ENCODE peak calls at places on chromosomes 4 and X, in ten cellular contexts. K is hepatocyte, Y is ovary, G is fibroblast of lung, B is right cardiac atrium, E is lung, S is PC-3, C is coronary artery, R is foreskin fibroblast, F is cardiac fibroblast. M is an unnamed sample.

GRCh38 chr4:13872145-13872544 is 244.6 kb upstream of the BOD1L1 start:
- DNase-seq in K (peak), Y (no peak), G (peak), B (no peak), E (no peak), S (no peak), C (no peak), R (peak), F (no peak), M (no peak)

GRCh38 chrX:115058276-115058675 is 40.9 kb upstream of the IL13RA2 start:
- DNase-seq in K (peak), Y (no peak), G (peak), B (no peak), E (no peak), S (peak), C (no peak), R (peak), F (peak), M (no peak)

GRCh38 chr4:132001542-132001941 is 1147.6 kb upstream of the PCDH10 start:
- DNase-seq in K (no peak), Y (no peak), G (peak), B (no peak), E (no peak), S (peak), C (no peak), R (peak), F (peak), M (no peak)

GRCh38 chr4:168421055-168421454 is 59.2 kb downstream of the DDX60L start:
- DNase-seq in K (no peak), Y (no peak), G (no peak), B (no peak), E (no peak), S (no peak), C (no peak), R (no peak), F (no peak), M (no peak)

GRCh38 chr4:10212400-10212799 is 95.8 kb upstream of the WDR1 start:
- DNase-seq in K (no peak), Y (no peak), G (no peak), B (no peak), E (no peak), S (no peak), C (no peak), R (no peak), F (no peak), M (no peak)

GRCh38 chr4:41432219-41432618 is 105.7 kb upstream of the LIMCH1 start:
- DNase-seq in K (no peak), Y (no peak), G (no peak), B (no peak), E (no peak), S (no peak), C (no peak), R (no peak), F (no peak), M (no peak)

GRCh38 chr4:142098900-142099299 is 462.5 kb downstream of the IL15 start:
- DNase-seq in K (no peak), Y (no peak), G (peak), B (no peak), E (no peak), S (peak), C (no peak), R (no peak), F (no peak), M (no peak)

GRCh38 chr4:131052646-131053045 is 1956.7 kb downstream of the C4orf33 start:
- DNase-seq in K (peak), Y (no peak), G (peak), B (no peak), E (no peak), S (no peak), C (no peak), R (no peak), F (no peak), M (no peak)

GRCh38 chr4:52996261-52997131 is 134.4 kb downstream of the RASL11B start:
- DNase-seq in K (peak), Y (peak), G (peak), B (peak), E (no peak), S (no peak), C (peak), R (peak), F (peak), M (peak)

GRCh38 chr4:169315530-169316306 is 45.0 kb upstream of the SH3RF1 start:
- DNase-seq in K (peak), Y (no peak), G (peak), B (no peak), E (no peak), S (peak), C (no peak), R (peak), F (peak), M (no peak)

GRCh38 chr4:110475881-110476818 is at the start of gene ENPEP:
- DNase-seq in K (peak), Y (no peak), G (peak), B (peak), E (no peak), S (no peak), C (peak), R (peak), F (peak), M (peak)

GRCh38 chr4:139901516-139902327 is 236.1 kb downstream of the MGST2 start:
- DNase-seq in K (no peak), Y (no peak), G (peak), B (no peak), E (no peak), S (peak), C (no peak), R (peak), F (no peak), M (no peak)

GRCh38 chrX:9379697-9380551 is 84.9 kb upstream of the TBL1X start:
- DNase-seq in K (peak), Y (no peak), G (peak), B (no peak), E (no peak), S (peak), C (no peak), R (peak), F (no peak), M (no peak)

GRCh38 chr4:56752985-56753384 is 68.5 kb downstream of the SPINK2 start:
- DNase-seq in K (peak), Y (no peak), G (no peak), B (no peak), E (no peak), S (peak), C (no peak), R (no peak), F (no peak), M (no peak)

GRCh38 chrX:128518508-128518907 is 466.3 kb upstream of the ACTRT1 start:
- DNase-seq in K (peak), Y (no peak), G (no peak), B (no peak), E (no peak), S (peak), C (no peak), R (no peak), F (no peak), M (no peak)

DNA sequence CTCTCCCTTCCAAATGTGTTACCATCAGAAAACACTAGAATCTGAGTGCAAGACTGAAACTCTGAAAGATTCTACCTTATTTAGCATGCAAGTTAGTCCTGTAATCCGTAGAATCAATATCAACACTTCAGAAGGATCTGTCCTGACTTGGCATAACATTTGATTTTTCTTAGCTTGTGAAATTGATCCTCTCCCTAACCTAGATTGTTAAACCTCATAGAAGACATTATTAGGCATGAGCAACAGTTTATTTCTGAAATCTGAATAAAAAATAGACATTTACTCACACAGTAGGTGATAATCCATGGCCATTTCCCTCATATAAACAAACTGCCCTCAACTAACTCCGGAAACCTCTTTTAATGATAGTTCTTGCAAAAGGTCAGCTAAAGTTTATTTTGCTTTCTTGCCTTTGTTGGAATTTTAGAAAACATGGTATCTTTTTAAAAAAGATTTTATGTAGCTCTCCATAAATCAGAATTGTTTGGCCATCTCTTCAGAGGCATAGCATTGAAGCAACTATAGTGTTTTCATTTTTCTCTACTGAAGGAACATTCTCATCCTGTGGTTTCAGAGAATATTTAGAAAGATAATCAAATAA is 38.6 kb upstream of the PDLIM5 start:
- DNase-seq in K (no peak), Y (no peak), G (peak), B (no peak), E (no peak), S (no peak), C (no peak), R (no peak), F (no peak), M (no peak)
- H3K4me3 ChIP-seq in K (no peak), Y (no peak), G (no peak), B (no peak), E (no peak), S (peak), C (peak), R (no peak), F (no peak), M (peak)

DNA sequence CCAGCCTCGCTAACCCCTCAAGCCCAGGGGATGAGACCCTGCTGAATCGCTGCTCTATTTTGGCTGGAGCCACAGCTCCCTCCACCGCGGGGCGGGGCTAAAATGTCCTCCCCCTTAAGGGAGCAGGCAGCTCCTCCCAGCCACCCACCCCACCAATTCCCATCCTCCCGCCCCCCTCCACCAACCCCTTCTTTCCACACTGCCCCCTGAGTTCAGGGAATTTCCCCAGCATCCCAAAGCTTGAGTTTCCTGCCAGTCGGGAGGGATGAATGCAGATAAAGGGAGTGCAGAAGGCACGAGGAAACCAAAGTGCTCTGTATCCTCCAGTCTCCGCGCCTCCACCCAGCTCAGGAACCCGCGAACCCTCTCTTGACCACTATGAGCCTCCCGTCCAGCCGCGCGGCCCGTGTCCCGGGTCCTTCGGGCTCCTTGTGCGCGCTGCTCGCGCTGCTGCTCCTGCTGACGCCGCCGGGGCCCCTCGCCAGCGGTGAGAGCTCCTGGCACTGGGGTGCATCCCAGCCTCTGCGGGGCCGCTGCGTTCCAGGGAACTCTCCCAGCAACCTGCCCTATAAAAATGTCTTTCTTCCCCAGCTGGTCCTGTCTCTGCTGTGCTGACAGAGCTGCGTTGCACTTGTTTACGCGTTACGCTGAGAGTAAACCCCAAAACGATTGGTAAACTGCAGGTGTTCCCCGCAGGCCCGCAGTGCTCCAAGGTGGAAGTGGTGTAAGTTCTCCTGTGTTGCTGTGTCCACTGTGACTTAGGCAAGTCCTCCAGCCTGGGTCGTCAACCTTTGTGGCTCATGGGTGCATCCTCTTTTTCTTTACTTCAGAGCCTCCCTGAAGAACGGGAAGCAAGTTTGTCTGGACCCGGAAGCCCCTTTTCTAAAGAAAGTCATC is at the start of gene CXCL6:
- DNase-seq in K (peak), Y (no peak), G (peak), B (peak), E (no peak), S (peak), C (no peak), R (peak), F (peak), M (peak)
- H3K4me3 ChIP-seq in K (no peak), Y (peak), G (peak), B (peak), E (no peak), S (peak), C (peak), R (peak), F (peak), M (peak)

DNA sequence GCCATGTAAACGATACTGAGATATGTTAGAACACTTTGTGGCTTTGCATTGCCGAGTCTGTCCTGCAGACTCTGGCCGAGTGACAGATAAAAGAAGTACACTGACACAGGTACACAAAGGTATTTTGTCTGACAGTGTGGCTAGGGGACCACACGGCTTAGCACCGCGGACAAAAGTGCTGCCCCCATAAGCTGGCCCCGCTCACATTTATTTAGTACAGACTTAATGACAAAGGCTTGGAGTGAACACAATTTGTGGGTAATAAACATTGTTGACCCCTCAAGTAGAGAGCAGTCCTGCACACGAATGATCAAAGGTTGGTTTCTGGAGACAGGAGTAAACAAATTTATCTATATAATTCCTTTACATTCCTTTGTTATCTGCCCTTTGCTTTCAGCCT is 976.8 kb downstream of the TRAM1L1 start:
- DNase-seq in K (peak), Y (no peak), G (no peak), B (no peak), E (no peak), S (no peak), C (no peak), R (no peak), F (no peak), M (no peak)
- H3K4me3 ChIP-seq in K (no peak), Y (no peak), G (no peak), B (no peak), E (no peak), S (no peak), C (no peak), R (no peak), F (no peak), M (no peak)

GRCh38 chrX:111447298-111447697 is 35.3 kb upstream of the DCX start:
- DNase-seq in K (peak), Y (no peak), G (peak), B (no peak), E (no peak), S (peak), C (no peak), R (no peak), F (no peak), M (no peak)

GRCh38 chrX:111445485-111445884 is 33.5 kb upstream of the DCX start:
- DNase-seq in K (peak), Y (no peak), G (peak), B (no peak), E (no peak), S (peak), C (no peak), R (peak), F (peak), M (no peak)

GRCh38 chrX:111442791-111443190 is 30.8 kb upstream of the DCX start:
- DNase-seq in K (no peak), Y (no peak), G (no peak), B (no peak), E (no peak), S (no peak), C (no peak), R (no peak), F (no peak), M (no peak)

DNA sequence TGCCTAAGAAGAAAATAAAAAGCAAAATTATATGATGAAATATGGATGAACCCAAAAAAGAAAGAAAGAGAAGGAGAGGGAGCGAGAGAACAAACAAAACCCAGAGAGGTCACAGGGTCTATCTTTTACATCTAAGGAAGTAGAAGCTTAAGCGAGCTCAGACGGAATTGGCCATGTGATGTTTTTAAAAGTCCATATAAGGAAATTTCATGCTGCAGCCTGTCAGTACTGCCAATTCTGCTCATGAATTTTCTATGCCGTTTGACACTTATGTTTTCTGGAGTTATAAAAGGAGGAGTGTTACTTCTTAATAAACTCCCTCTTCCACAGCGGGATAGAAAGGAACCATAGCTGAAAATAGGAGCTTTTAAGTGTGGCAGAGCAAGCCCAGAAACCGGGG is 32.9 kb upstream of the DCX start:
- DNase-seq in K (no peak), Y (no peak), G (no peak), B (no peak), E (no peak), S (no peak), C (no peak), R (no peak), F (no peak), M (no peak)
- H3K4me3 ChIP-seq in K (no peak), Y (no peak), G (no peak), B (no peak), E (no peak), S (no peak), C (no peak), R (no peak), F (no peak), M (no peak)

GRCh38 chr4:6338175-6338950 is 68.7 kb downstream of the WFS1 start:
- DNase-seq in K (no peak), Y (no peak), G (no peak), B (peak), E (no peak), S (no peak), C (no peak), R (no peak), F (no peak), M (no peak)

GRCh38 chr4:6335040-6335590 is 65.5 kb downstream of the WFS1 start:
- DNase-seq in K (no peak), Y (no peak), G (no peak), B (peak), E (no peak), S (no peak), C (no peak), R (no peak), F (no peak), M (no peak)

GRCh38 chr4:6336166-6336565 is 66.5 kb downstream of the WFS1 start:
- DNase-seq in K (no peak), Y (no peak), G (no peak), B (peak), E (no peak), S (no peak), C (no peak), R (no peak), F (no peak), M (peak)

GRCh38 chr4:6338951-6339817 is 69.5 kb downstream of the WFS1 start:
- DNase-seq in K (no peak), Y (no peak), G (no peak), B (peak), E (no peak), S (no peak), C (no peak), R (no peak), F (no peak), M (no peak)

DNA sequence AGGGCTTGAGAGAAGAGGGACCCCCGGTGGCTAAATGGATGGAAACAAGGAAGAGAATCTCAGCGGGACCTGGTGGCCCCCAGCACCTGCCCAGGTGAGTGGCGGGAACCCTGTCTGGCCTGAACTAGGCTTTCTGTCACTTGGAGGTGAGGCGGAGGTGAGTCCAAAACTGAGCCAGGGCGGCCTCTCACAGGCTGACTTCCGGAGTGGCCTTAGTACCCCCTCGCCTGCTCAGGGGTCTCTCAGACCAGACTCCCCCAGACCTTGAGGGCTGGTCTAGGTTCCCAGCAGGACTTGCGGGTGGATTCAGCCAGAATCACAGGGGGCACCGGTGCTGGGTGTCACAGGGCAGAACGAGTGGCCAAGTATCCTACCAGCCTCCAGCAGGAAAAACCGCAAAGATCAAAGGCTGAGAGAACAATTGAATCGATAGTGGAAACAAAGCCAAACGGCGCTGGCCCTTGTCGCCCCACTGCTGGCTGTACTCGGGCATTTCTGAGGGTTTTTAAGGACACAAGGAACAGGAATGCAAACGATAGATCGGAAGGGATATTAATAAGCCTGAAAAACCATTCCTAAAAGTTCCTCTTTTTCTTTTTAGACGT is 67.8 kb downstream of the WFS1 start:
- DNase-seq in K (no peak), Y (no peak), G (no peak), B (peak), E (no peak), S (no peak), C (no peak), R (no peak), F (no peak), M (no peak)
- H3K4me3 ChIP-seq in K (no peak), Y (no peak), G (no peak), B (no peak), E (no peak), S (no peak), C (no peak), R (no peak), F (no peak), M (no peak)

GRCh38 chrX:15344106-15344505 is 8.8 kb upstream of the PIGA start:
- DNase-seq in K (no peak), Y (no peak), G (no peak), B (no peak), E (no peak), S (no peak), C (no peak), R (no peak), F (no peak), M (no peak)

GRCh38 chrX:15343075-15343476 is 7.8 kb upstream of the PIGA start:
- DNase-seq in K (peak), Y (no peak), G (no peak), B (no peak), E (peak), S (peak), C (no peak), R (peak), F (peak), M (no peak)

GRCh38 chrX:15350329-15350996 is 15.1 kb upstream of the PIGA start:
- DNase-seq in K (no peak), Y (no peak), G (no peak), B (no peak), E (no peak), S (no peak), C (no peak), R (no peak), F (no peak), M (no peak)

GRCh38 chrX:15349046-15349445 is 13.7 kb upstream of the PIGA start:
- DNase-seq in K (peak), Y (peak), G (peak), B (no peak), E (no peak), S (peak), C (no peak), R (peak), F (peak), M (no peak)
- H3K4me3 ChIP-seq in K (no peak), Y (no peak), G (no peak), B (no peak), E (no peak), S (no peak), C (no peak), R (no peak), F (no peak), M (no peak)

GRCh38 chr4:82901129-82901718 is 689 bp downstream of the THAP9 start:
- DNase-seq in K (no peak), Y (no peak), G (no peak), B (no peak), E (no peak), S (no peak), C (no peak), R (no peak), F (no peak), M (no peak)

GRCh38 chr4:82900335-82901128 is at the start of gene THAP9:
- DNase-seq in K (peak), Y (peak), G (peak), B (peak), E (peak), S (peak), C (peak), R (peak), F (peak), M (peak)

GRCh38 chr4:82898322-82899243 is 2.0 kb upstream of the THAP9 start:
- DNase-seq in K (peak), Y (peak), G (peak), B (no peak), E (peak), S (peak), C (peak), R (peak), F (peak), M (no peak)

GRCh38 chr4:82899339-82899738 is 1.2 kb upstream of the THAP9 start:
- DNase-seq in K (no peak), Y (no peak), G (no peak), B (no peak), E (no peak), S (no peak), C (no peak), R (no peak), F (peak), M (no peak)

GRCh38 chr4:82900016-82900334 is 560 bp upstream of the THAP9 start:
- DNase-seq in K (peak), Y (no peak), G (peak), B (no peak), E (no peak), S (no peak), C (no peak), R (no peak), F (no peak), M (no peak)
- H3K4me3 ChIP-seq in K (peak), Y (peak), G (peak), B (peak), E (peak), S (peak), C (peak), R (peak), F (peak), M (peak)

M was measured in psoas muscle.